ENCODE peak calls at places on chromosome 17, in eight cellular contexts. U is brain microvascular endothelial cell; X is left ventricle myocardium inferior; M is stimulated activated CD8-positive, alpha-beta memory T cell treated with anti-CD3 and anti-CD28 coated beads, Interleukin-15, amount 100 ng/mL, for 24 hours; K is colonic mucosa; Z is GM23248; I is fibroblast of lung; S is skeletal muscle cell. R is an unnamed sample.

GRCh38 chr17:59859444-59860025 is 33.2 kb downstream of the TUBD1 start:
- DNase-seq in M (no peak), S (no peak), I (peak), U (peak), X (no peak), K (no peak), Z (peak), R (no peak)

GRCh38 chr17:7839890-7840260 is 5.9 kb downstream of the KDM6B start:
- DNase-seq in K (no peak), U (no peak), S (no peak), X (no peak), M (no peak), I (peak), Z (peak), R (peak)

GRCh38 chr17:21043296-21044232 is 753 bp upstream of the USP22 start:
- DNase-seq in K (peak), U (peak), I (peak), X (peak), S (peak), Z (peak), M (peak), R (peak)

GRCh38 chr17:57908278-57908677 is 46.9 kb downstream of the CUEDC1 start:
- DNase-seq in M (no peak), X (no peak), K (no peak), S (no peak), Z (no peak), I (no peak), U (no peak), R (no peak)

GRCh38 chr17:79664925-79665738 is 54.3 kb upstream of the RBFOX3 start:
- DNase-seq in I (peak), S (no peak), U (no peak), X (peak), M (no peak), K (peak), Z (peak), R (no peak)

GRCh38 chr17:48639136-48639535 is 13.0 kb upstream of the HOXB9 start:
- DNase-seq in M (no peak), X (no peak), K (peak), S (no peak), U (no peak), I (no peak), Z (no peak), R (no peak)

GRCh38 chr17:72188801-72189200 is 68.0 kb downstream of the SOX9 start:
- DNase-seq in M (no peak), X (no peak), Z (no peak), K (no peak), I (no peak), U (no peak), S (no peak), R (no peak)

GRCh38 chr17:76063880-76064546 is 8.3 kb downstream of the SRP68 start:
- DNase-seq in X (no peak), M (no peak), Z (no peak), U (no peak), S (no peak), K (no peak), I (no peak), R (no peak)

GRCh38 chr17:49101054-49101534 is 31.5 kb upstream of the B4GALNT2 start:
- DNase-seq in I (peak), M (no peak), X (no peak), Z (peak), K (no peak), S (no peak), U (peak), R (peak)

GRCh38 chr17:63140255-63140654 is 174.2 kb downstream of the TANC2 start:
- DNase-seq in U (peak), S (no peak), X (no peak), K (no peak), Z (peak), M (no peak), I (peak), R (no peak)

GRCh38 chr17:74450925-74451403 is 15.5 kb upstream of the CD300A start:
- DNase-seq in I (no peak), U (no peak), Z (no peak), K (no peak), X (no peak), M (no peak), S (no peak), R (no peak)

GRCh38 chr17:7912927-7913524 is 3.1 kb downstream of the RNF227 start:
- DNase-seq in K (peak), X (no peak), Z (peak), I (peak), S (no peak), U (peak), M (no peak), R (peak)

GRCh38 chr17:72609501-72609900 is 483.0 kb downstream of the SLC39A11 start:
- DNase-seq in K (peak), M (no peak), U (peak), X (no peak), Z (peak), S (no peak), I (no peak), R (no peak)

GRCh38 chr17:72150632-72151460 is 30.0 kb downstream of the SOX9 start:
- DNase-seq in I (no peak), S (no peak), U (no peak), X (no peak), K (no peak), M (no peak), Z (peak), R (no peak)

GRCh38 chr17:36144981-36145729 is 31.3 kb downstream of the TBC1D3B start:
- DNase-seq in I (no peak), S (no peak), X (no peak), K (no peak), Z (no peak), U (no peak), M (no peak), R (no peak)

GRCh38 chr17:34511265-34511664 is 68.1 kb upstream of the TMEM132E start:
- DNase-seq in K (no peak), M (no peak), S (no peak), X (peak), U (no peak), I (no peak), Z (no peak), R (no peak)

GRCh38 chr17:63431939-63432804 is 13.9 kb downstream of the CYB561 start:
- DNase-seq in I (peak), S (peak), U (no peak), Z (peak), X (no peak), M (no peak), K (peak), R (no peak)

R was measured in hepatic stellate cell.